ENCODE peak calls at places on chromosome 2, in ten cellular contexts. T, Q, P, Z, R, F, E, K, C and H are unnamed samples.

GRCh38 chr2:20186078-20186854 is 38.7 kb downstream of the SDC1 start:
- DNase-seq in T (no peak), E (no peak), Z (no peak), P (peak), K (peak), C (no peak), F (peak), R (peak), Q (no peak), H (no peak)

GRCh38 chr2:146807568-146808168 is 1037.2 kb upstream of the ACVR2A start:
- DNase-seq in E (no peak), C (no peak), Q (no peak), R (no peak), P (no peak), Z (no peak), K (no peak), F (peak), T (no peak), H (no peak)

GRCh38 chr2:151338115-151338514 is 19.3 kb upstream of the TNFAIP6 start:
- DNase-seq in C (no peak), E (no peak), F (no peak), Z (no peak), P (no peak), R (peak), K (no peak), Q (no peak), T (no peak), H (no peak)

GRCh38 chr2:98478861-98479770 is 34.5 kb downstream of the INPP4A start:
- DNase-seq in Q (no peak), T (no peak), F (no peak), K (no peak), E (no peak), Z (no peak), C (no peak), P (no peak), R (no peak), H (no peak)

GRCh38 chr2:106789185-106789584 is 96.8 kb downstream of the ST6GAL2 start:
- DNase-seq in Q (no peak), T (peak), F (peak), E (no peak), Z (no peak), R (peak), P (no peak), K (peak), C (no peak), H (no peak)

GRCh38 chr2:212027681-212028628 is 510.6 kb downstream of the ERBB4 start:
- DNase-seq in E (no peak), R (peak), P (no peak), C (no peak), T (peak), K (no peak), Z (no peak), Q (no peak), F (no peak), H (no peak)

GRCh38 chr2:178306351-178307073 is 112.2 kb downstream of the OSBPL6 start:
- DNase-seq in E (no peak), K (peak), Z (peak), P (no peak), Q (peak), F (peak), R (peak), T (peak), C (no peak), H (no peak)

GRCh38 chr2:207370646-207371045 is 159.1 kb upstream of the CREB1 start:
- DNase-seq in C (no peak), R (no peak), F (no peak), T (no peak), K (no peak), E (no peak), Q (no peak), Z (no peak), P (no peak), H (no peak)

GRCh38 chr2:133485868-133486267 is 82.4 kb downstream of the NCKAP5 start:
- DNase-seq in Z (no peak), C (no peak), T (no peak), Q (no peak), R (no peak), E (no peak), K (no peak), P (no peak), F (no peak), H (no peak)